ENCODE peak calls at places on chromosomes 16 and 17, in seven cellular contexts. One of them, this sample, is unnamed.

GRCh38 chr16:23452221-23452571 is 793 bp downstream of the COG7 start:
- DNase-seq in H1: no peak
- DNase-seq in transverse colon: no peak
- DNase-seq in tibial nerve: no peak
- DNase-seq in neural progenitor cell: peak; percentile 2
- DNase-seq in tibial artery: no peak
- DNase-seq in heart left ventricle: no peak
- DNase-seq in this sample: no peak

GRCh38 chr17:75996665-75997590 is 3.7 kb upstream of the CDK3 start:
- DNase-seq in H1: no peak
- DNase-seq in tibial artery: peak; percentile 63
- DNase-seq in heart left ventricle: peak; percentile 45
- DNase-seq in transverse colon: peak; percentile 89
- DNase-seq in neural progenitor cell: no peak
- DNase-seq in tibial nerve: no peak
- DNase-seq in this sample: no peak

GRCh38 chr17:11493947-11494346 is 104.3 kb upstream of the DNAH9 start:
- DNase-seq in H1: no peak
- DNase-seq in tibial artery: no peak
- DNase-seq in transverse colon: no peak
- DNase-seq in neural progenitor cell: peak; percentile 62
- DNase-seq in heart left ventricle: no peak
- DNase-seq in tibial nerve: no peak
- DNase-seq in this sample: no peak

GRCh38 chr17:76752006-76752405 is 14.1 kb downstream of the MFSD11 start:
- DNase-seq in tibial artery: no peak
- DNase-seq in transverse colon: no peak
- DNase-seq in neural progenitor cell: no peak
- DNase-seq in tibial nerve: no peak
- DNase-seq in heart left ventricle: no peak
- DNase-seq in H1: no peak
- DNase-seq in this sample: no peak

GRCh38 chr16:82016268-82016667 is 5.0 kb upstream of the SDR42E1 start:
- DNase-seq in heart left ventricle: no peak
- DNase-seq in transverse colon: no peak
- DNase-seq in tibial artery: no peak
- DNase-seq in neural progenitor cell: no peak
- DNase-seq in H1: no peak
- DNase-seq in tibial nerve: no peak
- DNase-seq in this sample: no peak

GRCh38 chr16:23874613-23875294 is 39.0 kb downstream of the PRKCB start:
- DNase-seq in tibial nerve: no peak
- DNase-seq in heart left ventricle: no peak
- DNase-seq in neural progenitor cell: no peak
- DNase-seq in H1: no peak
- DNase-seq in transverse colon: no peak
- DNase-seq in tibial artery: no peak
- DNase-seq in this sample: no peak

GRCh38 chr16:79372504-79373184 is 227.9 kb downstream of the MAF start:
- DNase-seq in heart left ventricle: no peak
- DNase-seq in H1: no peak
- DNase-seq in neural progenitor cell: no peak
- DNase-seq in tibial nerve: no peak
- DNase-seq in tibial artery: no peak
- DNase-seq in transverse colon: no peak
- DNase-seq in this sample: peak; percentile 80

GRCh38 chr17:74840989-74841666 is 18.6 kb downstream of the GRIN2C start:
- DNase-seq in H1: no peak
- DNase-seq in transverse colon: peak; percentile 30
- DNase-seq in tibial artery: peak; percentile 74
- DNase-seq in heart left ventricle: peak; percentile 78
- DNase-seq in neural progenitor cell: peak; percentile 51
- DNase-seq in tibial nerve: peak; percentile 53
- DNase-seq in this sample: no peak

GRCh38 chr16:70663524-70664324 is 17.4 kb downstream of the IL34 start:
- DNase-seq in H1: no peak
- DNase-seq in neural progenitor cell: no peak
- DNase-seq in tibial artery: no peak
- DNase-seq in transverse colon: no peak
- DNase-seq in heart left ventricle: no peak
- DNase-seq in tibial nerve: no peak
- DNase-seq in this sample: peak; percentile 68

GRCh38 chr17:44844390-44844830 is 3.3 kb upstream of the HIGD1B start:
- DNase-seq in transverse colon: no peak
- DNase-seq in heart left ventricle: peak; percentile 67
- DNase-seq in neural progenitor cell: peak; percentile 10
- DNase-seq in H1: no peak
- DNase-seq in tibial artery: no peak
- DNase-seq in tibial nerve: no peak
- DNase-seq in this sample: no peak

GRCh38 chr17:13134106-13134505 is 116.3 kb upstream of the ELAC2 start:
- DNase-seq in transverse colon: no peak
- DNase-seq in tibial nerve: no peak
- DNase-seq in heart left ventricle: no peak
- DNase-seq in neural progenitor cell: no peak
- DNase-seq in tibial artery: no peak
- DNase-seq in H1: no peak
- DNase-seq in this sample: no peak

GRCh38 chr17:60817187-60817586 is 139.5 kb downstream of the BCAS3 start:
- DNase-seq in neural progenitor cell: no peak
- DNase-seq in tibial nerve: no peak
- DNase-seq in tibial artery: no peak
- DNase-seq in H1: no peak
- DNase-seq in transverse colon: no peak
- DNase-seq in heart left ventricle: no peak
- DNase-seq in this sample: no peak

GRCh38 chr17:83099570-83100181 is 20.3 kb downstream of the METRNL start:
- DNase-seq in H1: no peak
- DNase-seq in tibial artery: peak; percentile 69
- DNase-seq in heart left ventricle: no peak
- DNase-seq in neural progenitor cell: peak; percentile 32
- DNase-seq in transverse colon: peak; percentile 33
- DNase-seq in tibial nerve: no peak
- DNase-seq in this sample: no peak

GRCh38 chr16:86775401-86775985 is 197.1 kb downstream of the FOXL1 start:
- DNase-seq in tibial artery: no peak
- DNase-seq in transverse colon: no peak
- DNase-seq in tibial nerve: no peak
- DNase-seq in neural progenitor cell: peak; percentile 45
- DNase-seq in H1: no peak
- DNase-seq in heart left ventricle: no peak
- DNase-seq in this sample: no peak

GRCh38 chr17:34665150-34665802 is 85.9 kb downstream of the TMEM132E start:
- DNase-seq in H1: peak; percentile 53
- DNase-seq in neural progenitor cell: no peak
- DNase-seq in tibial nerve: no peak
- DNase-seq in tibial artery: no peak
- DNase-seq in heart left ventricle: no peak
- DNase-seq in transverse colon: no peak
- DNase-seq in this sample: no peak

GRCh38 chr17:63437287-63438091 is 8.6 kb downstream of the CYB561 start:
- DNase-seq in H1: no peak
- DNase-seq in tibial artery: no peak
- DNase-seq in transverse colon: no peak
- DNase-seq in neural progenitor cell: no peak
- DNase-seq in heart left ventricle: no peak
- DNase-seq in tibial nerve: peak; percentile 41
- DNase-seq in this sample: peak; percentile 42

GRCh38 chr16:8493885-8494487 is 96.3 kb downstream of the TMEM114 start:
- DNase-seq in neural progenitor cell: peak; percentile 53
- DNase-seq in tibial artery: no peak
- DNase-seq in heart left ventricle: no peak
- DNase-seq in H1: peak; percentile 50
- DNase-seq in transverse colon: no peak
- DNase-seq in tibial nerve: no peak
- DNase-seq in this sample: no peak

GRCh38 chr17:82239926-82240505 is 11.2 kb downstream of the SLC16A3 start:
- DNase-seq in heart left ventricle: no peak
- DNase-seq in tibial nerve: no peak
- DNase-seq in transverse colon: no peak
- DNase-seq in H1: no peak
- DNase-seq in neural progenitor cell: no peak
- DNase-seq in tibial artery: no peak
- DNase-seq in this sample: no peak

GRCh38 chr16:85757341-85757822 is 6.5 kb upstream of the C16orf74 start:
- DNase-seq in transverse colon: no peak
- DNase-seq in neural progenitor cell: no peak
- DNase-seq in tibial artery: no peak
- DNase-seq in H1: no peak
- DNase-seq in heart left ventricle: no peak
- DNase-seq in tibial nerve: no peak
- DNase-seq in this sample: no peak

GRCh38 chr16:66662445-66663194 is 33.9 kb downstream of the CMTM4 start:
- DNase-seq in tibial artery: no peak
- DNase-seq in transverse colon: no peak
- DNase-seq in neural progenitor cell: no peak
- DNase-seq in heart left ventricle: no peak
- DNase-seq in H1: no peak
- DNase-seq in tibial nerve: no peak
- DNase-seq in this sample: no peak

GRCh38 chr17:40818343-40818732 is 4.1 kb downstream of the KRT10 start:
- DNase-seq in tibial artery: no peak
- DNase-seq in heart left ventricle: no peak
- DNase-seq in tibial nerve: no peak
- DNase-seq in transverse colon: no peak
- DNase-seq in H1: no peak
- DNase-seq in neural progenitor cell: no peak
- DNase-seq in this sample: no peak

GRCh38 chr16:72924918-72925630 is 122.9 kb downstream of the ZFHX3 start:
- DNase-seq in H1: no peak
- DNase-seq in transverse colon: no peak
- DNase-seq in neural progenitor cell: no peak
- DNase-seq in heart left ventricle: no peak
- DNase-seq in tibial nerve: no peak
- DNase-seq in tibial artery: no peak
- DNase-seq in this sample: peak; percentile 15

GRCh38 chr17:57946798-57947358 is 8.3 kb downstream of the CUEDC1 start:
- DNase-seq in tibial artery: no peak
- DNase-seq in neural progenitor cell: no peak
- DNase-seq in tibial nerve: no peak
- DNase-seq in transverse colon: peak; percentile 67
- DNase-seq in heart left ventricle: peak; percentile 42
- DNase-seq in H1: no peak
- DNase-seq in this sample: no peak

GRCh38 chr16:27426423-27427408 is 24.7 kb downstream of the IL21R start:
- DNase-seq in heart left ventricle: peak; percentile 18
- DNase-seq in tibial nerve: no peak
- DNase-seq in transverse colon: peak; percentile 38
- DNase-seq in neural progenitor cell: no peak
- DNase-seq in tibial artery: peak; percentile 49
- DNase-seq in H1: peak; percentile 38
- DNase-seq in this sample: no peak

GRCh38 chr17:5179003-5179402 is 12.7 kb downstream of the ZNF594 start:
- DNase-seq in tibial nerve: no peak
- DNase-seq in heart left ventricle: no peak
- DNase-seq in tibial artery: no peak
- DNase-seq in transverse colon: no peak
- DNase-seq in H1: no peak
- DNase-seq in neural progenitor cell: no peak
- DNase-seq in this sample: no peak

GRCh38 chr16:4529085-4530060 is 9.2 kb downstream of the CDIP1 start:
- DNase-seq in neural progenitor cell: peak; percentile 52
- DNase-seq in heart left ventricle: no peak
- DNase-seq in H1: peak; percentile 76
- DNase-seq in tibial nerve: no peak
- DNase-seq in transverse colon: no peak
- DNase-seq in tibial artery: no peak
- DNase-seq in this sample: no peak

GRCh38 chr17:76381633-76382304 is 2.6 kb upstream of the SPHK1 start:
- DNase-seq in H1: no peak
- DNase-seq in tibial nerve: no peak
- DNase-seq in tibial artery: no peak
- DNase-seq in transverse colon: no peak
- DNase-seq in neural progenitor cell: peak; percentile 31
- DNase-seq in heart left ventricle: no peak
- DNase-seq in this sample: peak; percentile 63

GRCh38 chr17:39110435-39111136 is 40.9 kb downstream of the PLXDC1 start:
- DNase-seq in tibial artery: no peak
- DNase-seq in transverse colon: no peak
- DNase-seq in tibial nerve: no peak
- DNase-seq in H1: no peak
- DNase-seq in neural progenitor cell: peak; percentile 33
- DNase-seq in heart left ventricle: no peak
- DNase-seq in this sample: no peak

GRCh38 chr16:677306-678190 is 2.1 kb downstream of the RHBDL1 start:
- DNase-seq in tibial nerve: no peak
- DNase-seq in tibial artery: no peak
- DNase-seq in H1: peak; percentile 87
- DNase-seq in heart left ventricle: no peak
- DNase-seq in transverse colon: no peak
- DNase-seq in neural progenitor cell: no peak
- DNase-seq in this sample: no peak
- H3K4me1 ChIP-seq in tibial nerve: peaks cover 42% of the 10 kb centered on the region
- H3K4me1 ChIP-seq in tibial artery: no peaks in the 10 kb centered on the region
- H3K4me1 ChIP-seq in H1: peaks cover 37% of the 10 kb centered on the region
- H3K4me1 ChIP-seq in heart left ventricle: peaks cover 42% of the 10 kb centered on the region
- H3K4me1 ChIP-seq in transverse colon: peaks cover 55% of the 10 kb centered on the region
- H3K4me1 ChIP-seq in neural progenitor cell: peaks cover 15% of the 10 kb centered on the region
- H3K4me1 ChIP-seq in this sample: peaks cover 21% of the 10 kb centered on the region

GRCh38 chr17:19812407-19812806 is 55.3 kb downstream of the ULK2 start:
- DNase-seq in neural progenitor cell: no peak
- DNase-seq in heart left ventricle: no peak
- DNase-seq in transverse colon: no peak
- DNase-seq in H1: no peak
- DNase-seq in tibial artery: no peak
- DNase-seq in tibial nerve: no peak
- DNase-seq in this sample: no peak
- TF ChIP-seq CTCF in neural progenitor cell: peak; percentile 43
- TF ChIP-seq CTCF in heart left ventricle: no peak
- TF ChIP-seq CTCF in transverse colon: no peak
- TF ChIP-seq CTCF in H1: peak; percentile 47
- TF ChIP-seq CTCF in tibial artery: no peak
- TF ChIP-seq CTCF in tibial nerve: peak; percentile 24
- TF ChIP-seq CTCF in this sample: peak; percentile 57

DNA sequence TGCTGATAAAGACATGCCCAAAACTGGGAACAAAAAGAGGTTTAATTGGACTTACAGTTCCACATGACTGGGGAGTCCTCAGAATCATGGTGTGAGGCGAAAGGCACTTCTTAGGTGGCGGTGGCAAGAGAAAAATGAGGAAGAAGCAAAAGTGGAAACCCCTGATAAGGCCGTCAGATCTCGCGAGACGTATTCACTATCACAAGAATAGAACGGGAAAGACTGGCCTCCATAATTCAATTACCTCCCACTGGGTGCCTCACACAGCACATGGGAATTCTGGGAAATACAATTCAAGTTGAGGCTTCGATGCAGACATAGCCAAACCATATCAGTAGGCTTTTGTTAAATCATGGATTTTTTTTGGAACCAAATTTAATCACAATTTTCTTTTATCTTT is 24.4 kb downstream of the RBL2 start:
- DNase-seq in heart left ventricle: no peak
- DNase-seq in neural progenitor cell: no peak
- DNase-seq in transverse colon: no peak
- DNase-seq in tibial nerve: no peak
- DNase-seq in tibial artery: no peak
- DNase-seq in H1: no peak
- DNase-seq in this sample: no peak
- H3K36me3 ChIP-seq in heart left ventricle: peaks cover 100% of the 10 kb centered on the region
- H3K36me3 ChIP-seq in neural progenitor cell: peaks cover 13% of the 10 kb centered on the region
- H3K36me3 ChIP-seq in transverse colon: peaks cover 74% of the 10 kb centered on the region
- H3K36me3 ChIP-seq in tibial nerve: no peaks in the 10 kb centered on the region
- H3K36me3 ChIP-seq in tibial artery: peaks cover 97% of the 10 kb centered on the region
- H3K36me3 ChIP-seq in H1: peaks cover 61% of the 10 kb centered on the region
- H3K36me3 ChIP-seq in this sample: peaks cover 90% of the 10 kb centered on the region

GRCh38 chr16:57530104-57530522 is 6.3 kb downstream of the CCDC102A start:
- DNase-seq in tibial nerve: no peak
- DNase-seq in tibial artery: no peak
- DNase-seq in H1: no peak
- DNase-seq in neural progenitor cell: no peak
- DNase-seq in heart left ventricle: no peak
- DNase-seq in transverse colon: peak; percentile 63
- DNase-seq in this sample: peak; percentile 73
- H3K4me1 ChIP-seq in tibial nerve: peaks cover 39% of the 10 kb centered on the region
- H3K4me1 ChIP-seq in tibial artery: no peaks in the 10 kb centered on the region
- H3K4me1 ChIP-seq in H1: peaks cover 36% of the 10 kb centered on the region
- H3K4me1 ChIP-seq in neural progenitor cell: peaks cover 13% of the 10 kb centered on the region
- H3K4me1 ChIP-seq in heart left ventricle: peaks cover 50% of the 10 kb centered on the region
- H3K4me1 ChIP-seq in transverse colon: peaks cover 35% of the 10 kb centered on the region
- H3K4me1 ChIP-seq in this sample: peaks cover 9% of the 10 kb centered on the region